ENCODE peak calls at places on chromosome 14, in eight cellular contexts. I is heart right ventricle, K is GM12865, C is fibroblast of the aortic adventitia, W is BJ, D is choroid plexus epithelial cell, V is AG09319, X is neural crest cell. G is an unnamed sample.

GRCh38 chr14:94971750-94972149 is 185.6 kb downstream of the DICER1 start:
- DNase-seq in I (no peak), K (no peak), C (peak; percentile 34), W (no peak), D (no peak), V (no peak), X (no peak), G (no peak)

GRCh38 chr14:50542941-50543418 is 10.6 kb upstream of the MAP4K5 start:
- DNase-seq in I (no peak), K (peak; percentile 70), C (peak; percentile 69), W (no peak), D (peak; percentile 77), V (no peak), X (peak; percentile 24), G (no peak)

GRCh38 chr14:55059333-55059732 is 7.9 kb downstream of the MAPK1IP1L start:
- DNase-seq in I (no peak), K (no peak), C (no peak), W (no peak), D (no peak), V (no peak), X (no peak), G (no peak)

GRCh38 chr14:95218472-95219193 is 61.3 kb upstream of the DICER1 start:
- DNase-seq in I (no peak), K (no peak), C (no peak), W (no peak), D (no peak), V (no peak), X (no peak), G (no peak)

GRCh38 chr14:101121399-101122113 is 218.0 kb upstream of the RTL1 start:
- DNase-seq in I (no peak), K (no peak), C (no peak), W (no peak), D (no peak), V (no peak), X (no peak), G (no peak)

GRCh38 chr14:104821229-104821945 is 20.5 kb downstream of the ZBTB42 start:
- DNase-seq in I (no peak), K (no peak), C (no peak), W (no peak), D (no peak), V (no peak), X (no peak), G (no peak)

GRCh38 chr14:55256586-55256985 is 14.6 kb upstream of the FBXO34 start:
- DNase-seq in I (no peak), K (no peak), C (no peak), W (no peak), D (no peak), V (no peak), X (no peak), G (no peak)

GRCh38 chr14:89340200-89340667 is 76.8 kb downstream of the FOXN3 start:
- DNase-seq in I (no peak), K (no peak), C (peak; percentile 52), W (peak; percentile 26), D (peak; percentile 73), V (peak; percentile 35), X (no peak), G (no peak)

GRCh38 chr14:73613046-73613383 is 698 bp downstream of the ACOT6 start:
- DNase-seq in I (no peak), K (no peak), C (peak; percentile 41), W (no peak), D (peak; percentile 26), V (no peak), X (no peak), G (no peak)

GRCh38 chr14:81938341-81938740 is 404.7 kb upstream of the SEL1L start:
- DNase-seq in I (no peak), K (no peak), C (no peak), W (no peak), D (no peak), V (no peak), X (no peak), G (no peak)

GRCh38 chr14:34220921-34221320 is 241.1 kb downstream of the SPTSSA start:
- DNase-seq in I (no peak), K (peak; percentile 20), C (no peak), W (no peak), D (no peak), V (no peak), X (no peak), G (no peak)

GRCh38 chr14:24259282-24260025 is 3.5 kb downstream of the TGM1 start:
- DNase-seq in I (no peak), K (no peak), C (peak; percentile 75), W (no peak), D (peak; percentile 48), V (peak; percentile 7), X (no peak), G (no peak)

GRCh38 chr14:22533739-22534359 is 55.2 kb downstream of the DAD1 start:
- DNase-seq in I (no peak), K (no peak), C (no peak), W (no peak), D (no peak), V (no peak), X (no peak), G (no peak)

GRCh38 chr14:68819260-68819691 is 26.4 kb upstream of the ZFP36L1 start:
- DNase-seq in I (no peak), K (no peak), C (peak; percentile 81), W (no peak), D (peak; percentile 60), V (no peak), X (no peak), G (no peak)

GRCh38 chr14:68817513-68818212 is 24.8 kb upstream of the ZFP36L1 start:
- DNase-seq in I (no peak), K (no peak), C (no peak), W (no peak), D (no peak), V (no peak), X (no peak), G (no peak)

GRCh38 chr14:68816183-68816942 is 23.5 kb upstream of the ZFP36L1 start:
- DNase-seq in I (peak; percentile 92), K (peak; percentile 97), C (peak; percentile 91), W (no peak), D (peak; percentile 95), V (no peak), X (peak; percentile 99), G (peak; percentile 98)

GRCh38 chr14:68815288-68816182 is 22.7 kb upstream of the ZFP36L1 start:
- DNase-seq in I (peak; percentile 34), K (peak; percentile 70), C (peak; percentile 16), W (no peak), D (no peak), V (no peak), X (no peak), G (no peak)

GRCh38 chr14:68816943-68817430 is 24.1 kb upstream of the ZFP36L1 start:
- DNase-seq in I (no peak), K (no peak), C (no peak), W (no peak), D (no peak), V (no peak), X (no peak), G (no peak)
- TF ChIP-seq CTCF in I (peak; percentile 3), K (no peak), C (no peak), W (no peak), D (no peak), V (no peak), X (no peak), G (no peak)

DNA sequence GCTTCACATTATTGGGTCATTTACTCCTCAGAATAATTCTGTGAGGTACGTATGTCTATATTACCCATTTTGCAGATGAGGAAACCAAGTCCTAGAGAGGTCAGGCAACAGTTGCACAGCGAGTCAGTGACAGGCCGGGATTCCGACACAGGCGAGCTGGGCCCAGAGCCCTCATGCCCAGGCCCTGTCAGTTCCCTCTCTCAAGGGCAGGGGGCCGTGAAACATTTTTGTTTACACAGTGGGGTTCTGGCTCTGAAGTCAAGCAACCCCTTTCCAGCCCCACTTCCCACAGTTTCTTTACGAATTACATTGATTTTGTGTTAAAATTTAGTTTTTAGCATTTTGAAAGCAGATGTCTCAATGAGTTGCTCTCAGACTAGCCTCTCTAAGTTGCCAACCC is 46.7 kb downstream of the ESRRB start:
- DNase-seq in I (no peak), K (no peak), C (no peak), W (no peak), D (no peak), V (no peak), X (no peak), G (no peak)
- TF ChIP-seq CTCF in I (no peak), K (no peak), C (no peak), W (no peak), D (no peak), V (no peak), X (no peak), G (no peak)

GRCh38 chr14:91858536-91859275 is 8.6 kb downstream of the TC2N start:
- DNase-seq in I (no peak), K (peak; percentile 67), C (peak; percentile 51), W (peak; percentile 73), D (peak; percentile 35), V (peak; percentile 76), X (no peak), G (no peak)
- TF ChIP-seq CTCF in I (no peak), K (no peak), C (no peak), W (no peak), D (no peak), V (no peak), X (no peak), G (peak; percentile 11)

GRCh38 chr14:71358209-71358931 is 451.1 kb downstream of the PCNX1 start:
- DNase-seq in I (no peak), K (peak; percentile 48), C (no peak), W (no peak), D (no peak), V (no peak), X (no peak), G (no peak)
- TF ChIP-seq CTCF in I (no peak), K (no peak), C (no peak), W (no peak), D (no peak), V (no peak), X (no peak), G (no peak)

GRCh38 chr14:105944632-105945610 is 418.5 kb downstream of the TMEM121 start:
- DNase-seq in I (peak; percentile 63), K (peak; percentile 86), C (no peak), W (no peak), D (no peak), V (no peak), X (no peak), G (no peak)
- TF ChIP-seq CTCF in I (peak; percentile 67), K (peak; percentile 79), C (no peak), W (no peak), D (no peak), V (no peak), X (no peak), G (peak; percentile 73)

GRCh38 chr14:21093769-21094681 is 4.4 kb downstream of the ZNF219 start:
- DNase-seq in I (no peak), K (no peak), C (no peak), W (no peak), D (no peak), V (no peak), X (peak; percentile 65), G (peak; percentile 63)
- TF ChIP-seq CTCF in I (no peak), K (no peak), C (peak; percentile 40), W (peak; percentile 42), D (peak; percentile 55), V (peak; percentile 31), X (peak; percentile 62), G (peak; percentile 31)